ENCODE peak calls at places on chromosomes 5 and 9, in eight cellular contexts. One of them, this sample, is unnamed.

GRCh38 chr9:14346826-14347407 is 33.0 kb upstream of the NFIB start:
- DNase-seq in endothelial cell: peak
- DNase-seq in H54: no peak
- DNase-seq in PC-3: no peak
- DNase-seq in tibial artery: peak
- DNase-seq in amygdala: no peak
- DNase-seq in NCI-H2107: no peak
- DNase-seq in HS-5: no peak
- DNase-seq in this sample: no peak

GRCh38 chr5:124906339-124907097 is 160.1 kb upstream of the ZNF608 start:
- DNase-seq in endothelial cell: peak
- DNase-seq in tibial artery: peak
- DNase-seq in H54: no peak
- DNase-seq in NCI-H2107: peak
- DNase-seq in amygdala: peak
- DNase-seq in PC-3: peak
- DNase-seq in HS-5: no peak
- DNase-seq in this sample: no peak

GRCh38 chr5:179313849-179314521 is 31.3 kb downstream of the ADAMTS2 start:
- DNase-seq in tibial artery: peak
- DNase-seq in amygdala: peak
- DNase-seq in NCI-H2107: no peak
- DNase-seq in H54: no peak
- DNase-seq in HS-5: no peak
- DNase-seq in PC-3: no peak
- DNase-seq in endothelial cell: no peak
- DNase-seq in this sample: no peak

GRCh38 chr5:43685271-43685950 is 82.4 kb downstream of the NNT start:
- DNase-seq in endothelial cell: no peak
- DNase-seq in NCI-H2107: no peak
- DNase-seq in tibial artery: no peak
- DNase-seq in amygdala: no peak
- DNase-seq in H54: no peak
- DNase-seq in PC-3: no peak
- DNase-seq in HS-5: no peak
- DNase-seq in this sample: no peak

GRCh38 chr9:98742325-98743280 is 33.9 kb upstream of the GABBR2 start:
- DNase-seq in H54: peak
- DNase-seq in tibial artery: no peak
- DNase-seq in HS-5: no peak
- DNase-seq in NCI-H2107: no peak
- DNase-seq in amygdala: no peak
- DNase-seq in endothelial cell: no peak
- DNase-seq in PC-3: peak
- DNase-seq in this sample: no peak

GRCh38 chr5:113804264-113804663 is 290.8 kb downstream of the YTHDC2 start:
- DNase-seq in PC-3: peak
- DNase-seq in NCI-H2107: no peak
- DNase-seq in H54: no peak
- DNase-seq in tibial artery: no peak
- DNase-seq in endothelial cell: no peak
- DNase-seq in amygdala: no peak
- DNase-seq in HS-5: peak
- DNase-seq in this sample: no peak

GRCh38 chr9:4829956-4830355 is 37.2 kb downstream of the RCL1 start:
- DNase-seq in tibial artery: no peak
- DNase-seq in NCI-H2107: no peak
- DNase-seq in HS-5: no peak
- DNase-seq in H54: no peak
- DNase-seq in endothelial cell: no peak
- DNase-seq in PC-3: peak
- DNase-seq in amygdala: no peak
- DNase-seq in this sample: no peak

GRCh38 chr9:115071176-115071575 is 46.8 kb downstream of the TNC start:
- DNase-seq in tibial artery: no peak
- DNase-seq in amygdala: no peak
- DNase-seq in H54: no peak
- DNase-seq in endothelial cell: no peak
- DNase-seq in HS-5: no peak
- DNase-seq in PC-3: no peak
- DNase-seq in NCI-H2107: no peak
- DNase-seq in this sample: no peak

GRCh38 chr5:115961413-115962238 is 649 bp upstream of the LVRN start:
- DNase-seq in HS-5: no peak
- DNase-seq in NCI-H2107: no peak
- DNase-seq in amygdala: no peak
- DNase-seq in H54: no peak
- DNase-seq in tibial artery: peak
- DNase-seq in PC-3: no peak
- DNase-seq in endothelial cell: no peak
- DNase-seq in this sample: no peak

GRCh38 chr9:108478871-108479332 is 376.9 kb downstream of the ACTL7B start:
- DNase-seq in H54: no peak
- DNase-seq in PC-3: peak
- DNase-seq in HS-5: peak
- DNase-seq in tibial artery: no peak
- DNase-seq in NCI-H2107: no peak
- DNase-seq in endothelial cell: no peak
- DNase-seq in amygdala: no peak
- DNase-seq in this sample: no peak

GRCh38 chr9:89943728-89944127 is 338.9 kb downstream of the GADD45G start:
- DNase-seq in NCI-H2107: no peak
- DNase-seq in H54: no peak
- DNase-seq in tibial artery: no peak
- DNase-seq in PC-3: no peak
- DNase-seq in HS-5: no peak
- DNase-seq in amygdala: no peak
- DNase-seq in endothelial cell: no peak
- DNase-seq in this sample: no peak

This sample was measured in HS-27A.